ENCODE peak calls at places on chromosome 4, in four cellular contexts. O is tibial nerve, T is endodermal cell, S is uterus. Q is an unnamed sample.

GRCh38 chr4:110666030-110666429 is 43.2 kb upstream of the PITX2 start:
- DNase-seq in T (no peak), S (no peak), O (no peak), Q (no peak)

GRCh38 chr4:116632269-116632668 is 453.1 kb downstream of the TRAM1L1 start:
- DNase-seq in O (no peak), T (no peak), S (no peak), Q (no peak)

GRCh38 chr4:129515356-129515755 is 419.4 kb downstream of the C4orf33 start:
- DNase-seq in O (no peak), T (no peak), S (no peak), Q (no peak)

GRCh38 chr4:3341760-3342159 is 48.9 kb downstream of the RGS12 start:
- DNase-seq in S (no peak), T (no peak), O (no peak), Q (no peak)

GRCh38 chr4:100968046-100968445 is 379.3 kb downstream of the PPP3CA start:
- DNase-seq in S (no peak), O (no peak), T (no peak), Q (no peak)

GRCh38 chr4:804804-805203 is 21.1 kb downstream of the CPLX1 start:
- DNase-seq in S (no peak), O (no peak), T (peak; percentile 21), Q (no peak)

GRCh38 chr4:149980941-149981340 is 97.3 kb upstream of the DCLK2 start:
- DNase-seq in S (peak; percentile 27), O (peak; percentile 15), T (peak; percentile 78), Q (no peak)

GRCh38 chr4:71559957-71560541 is 221.2 kb downstream of the SLC4A4 start:
- DNase-seq in T (no peak), S (no peak), O (no peak), Q (no peak)

GRCh38 chr4:61085534-61085933 is 114.6 kb upstream of the ADGRL3 start:
- DNase-seq in O (no peak), S (no peak), T (no peak), Q (no peak)

GRCh38 chr4:89438102-89438831 is 130.7 kb upstream of the GPRIN3 start:
- DNase-seq in O (no peak), S (no peak), T (peak; percentile 87), Q (peak; percentile 46)

GRCh38 chr4:143089291-143089690 is 95.4 kb upstream of the USP38 start:
- DNase-seq in O (no peak), T (peak; percentile 73), S (no peak), Q (no peak)

GRCh38 chr4:74258949-74259348 is 49.3 kb upstream of the EPGN start:
- DNase-seq in S (no peak), T (no peak), O (no peak), Q (no peak)

GRCh38 chr4:108512615-108513505 is 107.5 kb upstream of the RPL34 start:
- DNase-seq in O (no peak), S (peak; percentile 26), T (peak; percentile 77), Q (peak; percentile 49)

GRCh38 chr4:15479089-15479912 is 9.6 kb downstream of the CC2D2A start:
- DNase-seq in O (no peak), T (peak; percentile 94), S (peak; percentile 67), Q (no peak)

GRCh38 chr4:98612318-98613250 is 45.8 kb downstream of the TSPAN5 start:
- DNase-seq in T (peak; percentile 65), S (no peak), O (no peak), Q (no peak)

GRCh38 chr4:108794136-108794535 is 31.3 kb upstream of the ETNPPL start:
- DNase-seq in S (no peak), O (no peak), T (no peak), Q (no peak)

GRCh38 chr4:150329338-150329737 is 251.1 kb downstream of the DCLK2 start:
- DNase-seq in O (no peak), S (no peak), T (no peak), Q (no peak)

GRCh38 chr4:1750381-1751154 is 29.2 kb downstream of the TACC3 start:
- DNase-seq in O (no peak), S (no peak), T (no peak), Q (no peak)

GRCh38 chr4:148831945-148832344 is 389.7 kb upstream of the NR3C2 start:
- DNase-seq in S (no peak), O (no peak), T (no peak), Q (no peak)

GRCh38 chr4:2343476-2343875 is 75.0 kb downstream of the ZFYVE28 start:
- DNase-seq in S (no peak), T (no peak), O (no peak), Q (no peak)

GRCh38 chr4:156177941-156178340 is 224.3 kb upstream of the CTSO start:
- DNase-seq in O (no peak), S (no peak), T (no peak), Q (no peak)

GRCh38 chr4:1285790-1286553 is 3.7 kb upstream of the MAEA start:
- DNase-seq in T (peak; percentile 95), O (no peak), S (no peak), Q (no peak)

GRCh38 chr4:74431113-74431826 is 13.7 kb upstream of the AREG start:
- DNase-seq in T (no peak), O (no peak), S (no peak), Q (no peak)

GRCh38 chr4:8439914-8440490 is 521 bp downstream of the ACOX3 start:
- DNase-seq in T (peak; percentile 74), S (peak; percentile 24), O (no peak), Q (no peak)

GRCh38 chr4:173272987-173273386 is 61.2 kb downstream of the HMGB2 start:
- DNase-seq in O (no peak), S (no peak), T (no peak), Q (no peak)

GRCh38 chr4:48368389-48368788 is 27.1 kb downstream of the SLAIN2 start:
- DNase-seq in S (no peak), T (no peak), O (no peak), Q (no peak)

GRCh38 chr4:138775890-138776289 is 239.7 kb upstream of the NOCT start:
- DNase-seq in T (no peak), O (no peak), S (no peak), Q (no peak)

GRCh38 chr4:112908511-112908910 is 140.9 kb upstream of the ANK2 start:
- DNase-seq in S (no peak), O (no peak), T (peak; percentile 61), Q (no peak)

GRCh38 chr4:47490550-47490949 is 5.5 kb downstream of the ATP10D start:
- DNase-seq in S (no peak), O (no peak), T (peak; percentile 72), Q (peak; percentile 10)

GRCh38 chr4:155009288-155009687 is 199.1 kb upstream of the NPY2R start:
- DNase-seq in O (no peak), S (no peak), T (no peak), Q (no peak)

GRCh38 chr4:17665852-17666251 is 51.4 kb downstream of the MED28 start:
- DNase-seq in T (no peak), S (no peak), O (no peak), Q (no peak)

GRCh38 chr4:55554453-55555030 is 7.8 kb upstream of the CLOCK start:
- DNase-seq in T (no peak), O (no peak), S (no peak), Q (no peak)

GRCh38 chr4:94468093-94468492 is 16.4 kb downstream of the PDLIM5 start:
- DNase-seq in T (no peak), S (no peak), O (no peak), Q (no peak)

GRCh38 chr4:87423313-87424031 is 1.1 kb downstream of the NUDT9 start:
- DNase-seq in S (no peak), T (no peak), O (no peak), Q (no peak)

GRCh38 chr4:183580849-183581248 is 76.0 kb downstream of the ING2 start:
- DNase-seq in T (no peak), S (no peak), O (no peak), Q (no peak)
- H3K4me1 ChIP-seq in T (no peaks in the 10 kb centered on the region), S (no peaks in the 10 kb centered on the region), O (no peaks in the 10 kb centered on the region), Q (no peaks in the 10 kb centered on the region)

GRCh38 chr4:66688674-66689073 is 856.6 kb downstream of the CENPC start:
- DNase-seq in S (no peak), O (no peak), T (no peak), Q (no peak)
- TF ChIP-seq CTCF in S (no peak), O (no peak), T (peak; percentile 52), Q (no peak)

DNA sequence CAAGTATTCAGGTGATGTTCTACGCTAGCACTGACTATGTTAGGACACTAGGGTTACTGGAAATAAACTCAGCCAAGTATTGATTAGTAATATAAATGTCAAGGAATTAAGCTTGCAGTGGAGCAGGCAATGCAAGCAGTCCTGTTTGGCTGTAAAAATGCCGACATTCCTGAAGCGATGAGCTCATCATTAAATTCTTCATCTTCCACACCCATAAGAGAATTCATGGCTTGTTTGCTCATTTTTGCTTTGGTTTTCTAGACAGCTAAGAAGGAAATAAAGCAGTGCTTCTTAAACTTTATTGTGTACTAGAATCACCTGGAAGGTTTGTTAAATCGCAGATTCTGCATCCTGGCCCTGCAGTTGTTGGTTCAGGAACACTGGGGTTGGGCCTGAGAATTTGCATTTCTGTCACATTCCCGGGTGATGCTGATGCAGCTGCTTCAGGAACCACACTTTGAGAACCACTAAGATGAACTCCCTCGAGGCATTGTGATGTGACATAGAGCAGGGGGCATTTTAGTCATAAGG is 17.8 kb downstream of the ANXA3 start:
- DNase-seq in O (no peak), S (no peak), T (peak; percentile 65), Q (no peak)
- H3K27ac ChIP-seq in O (peak overlapping the region; percentile 21), S (peak overlapping the region; percentile 50), T (no peak overlapping the region), Q (no peak overlapping the region)

GRCh38 chr4:153485374-153485773 is 19.2 kb downstream of the TMEM131L start:
- DNase-seq in S (no peak), O (no peak), T (no peak), Q (no peak)
- H3K4me1 ChIP-seq in S (no peaks in the 10 kb centered on the region), O (peaks cover 20% of the 10 kb centered on the region), T (peaks cover 16% of the 10 kb centered on the region), Q (peaks cover 79% of the 10 kb centered on the region)

DNA sequence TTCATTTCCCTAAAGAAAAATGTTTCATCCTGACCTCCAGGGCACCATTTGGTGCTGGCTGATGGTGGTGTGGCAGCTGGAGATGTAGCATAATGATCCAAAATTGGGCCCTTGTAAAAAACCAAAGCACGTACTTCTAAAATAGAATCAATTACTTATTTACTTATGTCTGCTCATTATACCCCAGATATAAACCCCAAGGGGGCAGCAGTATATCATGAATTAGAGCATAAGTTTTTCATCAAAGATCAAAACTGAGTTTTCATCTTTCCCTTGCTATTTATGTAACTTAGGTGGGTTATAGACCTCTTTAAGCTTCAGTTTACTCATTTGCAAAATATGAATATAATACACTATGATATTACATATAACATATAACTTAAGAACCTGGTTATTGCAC is 241.1 kb downstream of the TACR3 start:
- DNase-seq in S (no peak), O (no peak), T (no peak), Q (no peak)
- TF ChIP-seq CTCF in S (no peak), O (no peak), T (peak; percentile 44), Q (no peak)

GRCh38 chr4:82360298-82361177 is 13.3 kb downstream of the HNRNPD start:
- DNase-seq in T (no peak), O (no peak), S (no peak), Q (no peak)
- H3K27ac ChIP-seq in T (no peak overlapping the region), O (no peak overlapping the region), S (no peak overlapping the region), Q (no peak overlapping the region)